ENCODE peak calls at places on chromosomes 7 and 10, in ten cellular contexts. One of them, this sample, is unnamed.

GRCh38 chr7:105202561-105203130 is 186.1 kb downstream of the SRPK2 start:
- DNase-seq in Peyer's patch: no peak
- DNase-seq in psoas muscle: no peak
- DNase-seq in transverse colon: no peak
- DNase-seq in mammary epithelial cell: no peak
- DNase-seq in fibroblast of the aortic adventitia: no peak
- DNase-seq in lung: no peak
- DNase-seq in small intestine: no peak
- DNase-seq in mucosa of descending colon: no peak
- DNase-seq in bronchial epithelial cell: no peak
- DNase-seq in this sample: no peak

GRCh38 chr7:92608380-92609322 is 18.5 kb upstream of the FAM133B start:
- DNase-seq in Peyer's patch: peak
- DNase-seq in psoas muscle: no peak
- DNase-seq in transverse colon: no peak
- DNase-seq in mammary epithelial cell: no peak
- DNase-seq in fibroblast of the aortic adventitia: no peak
- DNase-seq in lung: peak
- DNase-seq in small intestine: peak
- DNase-seq in mucosa of descending colon: no peak
- DNase-seq in bronchial epithelial cell: no peak
- DNase-seq in this sample: no peak

GRCh38 chr7:38169862-38170261 is 8.2 kb upstream of the STARD3NL start:
- DNase-seq in Peyer's patch: no peak
- DNase-seq in psoas muscle: peak
- DNase-seq in transverse colon: no peak
- DNase-seq in mammary epithelial cell: peak
- DNase-seq in fibroblast of the aortic adventitia: peak
- DNase-seq in lung: no peak
- DNase-seq in small intestine: no peak
- DNase-seq in mucosa of descending colon: peak
- DNase-seq in bronchial epithelial cell: peak
- DNase-seq in this sample: peak

GRCh38 chr7:106870983-106871410 is 5.9 kb downstream of the PIK3CG start:
- DNase-seq in Peyer's patch: no peak
- DNase-seq in psoas muscle: no peak
- DNase-seq in transverse colon: no peak
- DNase-seq in mammary epithelial cell: no peak
- DNase-seq in fibroblast of the aortic adventitia: no peak
- DNase-seq in lung: no peak
- DNase-seq in small intestine: no peak
- DNase-seq in mucosa of descending colon: no peak
- DNase-seq in bronchial epithelial cell: no peak
- DNase-seq in this sample: no peak

GRCh38 chr10:15027741-15028140 is 16.0 kb upstream of the OLAH start:
- DNase-seq in Peyer's patch: no peak
- DNase-seq in psoas muscle: no peak
- DNase-seq in transverse colon: no peak
- DNase-seq in mammary epithelial cell: no peak
- DNase-seq in fibroblast of the aortic adventitia: peak
- DNase-seq in lung: no peak
- DNase-seq in small intestine: peak
- DNase-seq in mucosa of descending colon: no peak
- DNase-seq in bronchial epithelial cell: no peak
- DNase-seq in this sample: no peak

GRCh38 chr7:49119706-49120105 is 195.4 kb downstream of the CDC14C start:
- DNase-seq in Peyer's patch: no peak
- DNase-seq in psoas muscle: no peak
- DNase-seq in transverse colon: no peak
- DNase-seq in mammary epithelial cell: no peak
- DNase-seq in fibroblast of the aortic adventitia: no peak
- DNase-seq in lung: no peak
- DNase-seq in small intestine: no peak
- DNase-seq in mucosa of descending colon: no peak
- DNase-seq in bronchial epithelial cell: no peak
- DNase-seq in this sample: no peak

GRCh38 chr7:13016633-13017324 is 329.3 kb downstream of the ARL4A start:
- DNase-seq in Peyer's patch: no peak
- DNase-seq in psoas muscle: no peak
- DNase-seq in transverse colon: no peak
- DNase-seq in mammary epithelial cell: peak
- DNase-seq in fibroblast of the aortic adventitia: no peak
- DNase-seq in lung: no peak
- DNase-seq in small intestine: peak
- DNase-seq in mucosa of descending colon: no peak
- DNase-seq in bronchial epithelial cell: peak
- DNase-seq in this sample: no peak

GRCh38 chr7:150325110-150325611 is 1.8 kb upstream of the ACTR3C start:
- DNase-seq in Peyer's patch: no peak
- DNase-seq in psoas muscle: no peak
- DNase-seq in transverse colon: no peak
- DNase-seq in mammary epithelial cell: no peak
- DNase-seq in fibroblast of the aortic adventitia: peak
- DNase-seq in lung: peak
- DNase-seq in small intestine: no peak
- DNase-seq in mucosa of descending colon: peak
- DNase-seq in bronchial epithelial cell: no peak
- DNase-seq in this sample: no peak

GRCh38 chr7:37510043-37510634 is 61.5 kb upstream of the ELMO1 start:
- DNase-seq in Peyer's patch: no peak
- DNase-seq in psoas muscle: no peak
- DNase-seq in transverse colon: no peak
- DNase-seq in mammary epithelial cell: no peak
- DNase-seq in fibroblast of the aortic adventitia: peak
- DNase-seq in lung: no peak
- DNase-seq in small intestine: no peak
- DNase-seq in mucosa of descending colon: no peak
- DNase-seq in bronchial epithelial cell: peak
- DNase-seq in this sample: no peak

GRCh38 chr7:101100858-101101847 is 15.9 kb downstream of the TRIM56 start:
- DNase-seq in Peyer's patch: no peak
- DNase-seq in psoas muscle: no peak
- DNase-seq in transverse colon: no peak
- DNase-seq in mammary epithelial cell: no peak
- DNase-seq in fibroblast of the aortic adventitia: no peak
- DNase-seq in lung: no peak
- DNase-seq in small intestine: no peak
- DNase-seq in mucosa of descending colon: no peak
- DNase-seq in bronchial epithelial cell: no peak
- DNase-seq in this sample: no peak

GRCh38 chr7:7323352-7323751 is 141.0 kb downstream of the C1GALT1 start:
- DNase-seq in Peyer's patch: no peak
- DNase-seq in psoas muscle: no peak
- DNase-seq in transverse colon: no peak
- DNase-seq in mammary epithelial cell: no peak
- DNase-seq in fibroblast of the aortic adventitia: no peak
- DNase-seq in lung: no peak
- DNase-seq in small intestine: no peak
- DNase-seq in mucosa of descending colon: no peak
- DNase-seq in bronchial epithelial cell: no peak
- DNase-seq in this sample: no peak

GRCh38 chr7:104548861-104549260 is 220.5 kb downstream of the LHFPL3 start:
- DNase-seq in Peyer's patch: no peak
- DNase-seq in psoas muscle: no peak
- DNase-seq in transverse colon: no peak
- DNase-seq in mammary epithelial cell: no peak
- DNase-seq in fibroblast of the aortic adventitia: no peak
- DNase-seq in lung: no peak
- DNase-seq in small intestine: peak
- DNase-seq in mucosa of descending colon: no peak
- DNase-seq in bronchial epithelial cell: peak
- DNase-seq in this sample: no peak

DNA sequence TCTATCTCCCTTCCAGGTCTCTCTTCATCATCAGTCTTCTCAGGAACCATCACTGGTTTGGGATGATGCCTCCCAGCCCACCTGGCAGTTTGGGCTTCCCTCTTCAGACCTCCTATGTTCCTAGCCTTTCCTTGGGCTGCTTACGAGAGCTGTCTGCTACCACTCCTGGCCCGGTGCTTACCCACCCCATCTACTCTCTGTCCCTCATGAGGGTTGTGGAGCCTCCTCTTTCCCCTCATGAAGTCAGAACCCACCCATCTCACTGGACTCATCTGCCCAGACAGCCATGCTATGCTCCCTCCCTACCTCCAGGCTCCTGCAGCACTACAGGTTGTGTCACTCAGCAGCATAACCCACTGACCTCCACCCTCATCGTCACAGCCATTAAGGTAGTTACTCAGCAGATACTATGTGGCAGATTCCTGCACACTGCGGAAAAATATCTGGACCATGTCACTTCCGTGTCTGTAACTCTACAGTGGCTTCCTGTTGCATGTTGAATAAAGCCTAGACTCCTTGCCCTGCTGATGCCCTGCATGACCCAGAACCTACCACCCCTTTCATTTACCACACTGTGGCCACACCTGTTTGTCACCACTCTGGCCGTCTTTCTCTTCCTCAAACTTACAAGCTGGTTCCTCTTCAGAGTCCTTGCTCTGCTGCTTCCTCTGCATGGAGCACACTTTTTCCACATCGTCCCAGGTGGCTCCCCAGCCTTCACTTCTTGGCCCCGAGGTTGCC is 2.0 kb downstream of the DBNL start:
- DNase-seq in Peyer's patch: no peak
- DNase-seq in psoas muscle: no peak
- DNase-seq in transverse colon: no peak
- DNase-seq in mammary epithelial cell: no peak
- DNase-seq in fibroblast of the aortic adventitia: no peak
- DNase-seq in lung: no peak
- DNase-seq in small intestine: no peak
- DNase-seq in mucosa of descending colon: no peak
- DNase-seq in bronchial epithelial cell: no peak
- DNase-seq in this sample: no peak
- H3K4me3 ChIP-seq in Peyer's patch: no peak
- H3K4me3 ChIP-seq in psoas muscle: no peak
- H3K4me3 ChIP-seq in transverse colon: no peak
- H3K4me3 ChIP-seq in mammary epithelial cell: no peak
- H3K4me3 ChIP-seq in fibroblast of the aortic adventitia: no peak
- H3K4me3 ChIP-seq in lung: no peak
- H3K4me3 ChIP-seq in small intestine: no peak
- H3K4me3 ChIP-seq in mucosa of descending colon: no peak
- H3K4me3 ChIP-seq in bronchial epithelial cell: no peak
- H3K4me3 ChIP-seq in this sample: no peak

GRCh38 chr7:27118580-27118979 is 12.0 kb downstream of the HOXA4 start:
- DNase-seq in Peyer's patch: no peak
- DNase-seq in psoas muscle: no peak
- DNase-seq in transverse colon: no peak
- DNase-seq in mammary epithelial cell: peak
- DNase-seq in fibroblast of the aortic adventitia: no peak
- DNase-seq in lung: no peak
- DNase-seq in small intestine: no peak
- DNase-seq in mucosa of descending colon: no peak
- DNase-seq in bronchial epithelial cell: no peak
- DNase-seq in this sample: no peak
- H3K4me3 ChIP-seq in Peyer's patch: no peak
- H3K4me3 ChIP-seq in psoas muscle: peak
- H3K4me3 ChIP-seq in transverse colon: peak
- H3K4me3 ChIP-seq in mammary epithelial cell: no peak
- H3K4me3 ChIP-seq in fibroblast of the aortic adventitia: peak
- H3K4me3 ChIP-seq in lung: peak
- H3K4me3 ChIP-seq in small intestine: no peak
- H3K4me3 ChIP-seq in mucosa of descending colon: no peak
- H3K4me3 ChIP-seq in bronchial epithelial cell: no peak
- H3K4me3 ChIP-seq in this sample: no peak

DNA sequence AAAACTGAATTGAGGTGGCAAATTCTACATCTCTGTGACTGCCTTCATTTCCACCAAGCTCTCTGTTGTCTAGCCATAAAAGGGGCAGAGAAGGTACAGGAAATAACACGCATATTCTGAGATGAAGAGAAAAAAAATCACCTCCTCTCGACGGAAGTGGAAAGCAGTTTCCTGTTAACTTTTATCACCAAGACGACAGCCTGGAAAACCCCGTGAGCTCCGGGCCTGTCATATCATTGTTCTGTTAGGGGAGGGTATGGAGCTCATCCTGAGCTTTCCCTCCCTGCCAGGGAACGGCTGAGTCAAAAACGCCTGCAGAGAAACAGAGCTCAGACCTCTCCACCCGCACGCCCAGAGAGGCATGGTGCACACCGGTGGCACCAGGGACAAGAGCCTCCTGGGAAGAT is 200.3 kb downstream of the PRPF18 start:
- DNase-seq in Peyer's patch: no peak
- DNase-seq in psoas muscle: no peak
- DNase-seq in transverse colon: peak
- DNase-seq in mammary epithelial cell: peak
- DNase-seq in fibroblast of the aortic adventitia: no peak
- DNase-seq in lung: no peak
- DNase-seq in small intestine: peak
- DNase-seq in mucosa of descending colon: peak
- DNase-seq in bronchial epithelial cell: peak
- DNase-seq in this sample: no peak
- H3K4me3 ChIP-seq in Peyer's patch: no peak
- H3K4me3 ChIP-seq in psoas muscle: no peak
- H3K4me3 ChIP-seq in transverse colon: no peak
- H3K4me3 ChIP-seq in mammary epithelial cell: no peak
- H3K4me3 ChIP-seq in fibroblast of the aortic adventitia: no peak
- H3K4me3 ChIP-seq in lung: no peak
- H3K4me3 ChIP-seq in small intestine: no peak
- H3K4me3 ChIP-seq in mucosa of descending colon: no peak
- H3K4me3 ChIP-seq in bronchial epithelial cell: no peak
- H3K4me3 ChIP-seq in this sample: no peak

DNA sequence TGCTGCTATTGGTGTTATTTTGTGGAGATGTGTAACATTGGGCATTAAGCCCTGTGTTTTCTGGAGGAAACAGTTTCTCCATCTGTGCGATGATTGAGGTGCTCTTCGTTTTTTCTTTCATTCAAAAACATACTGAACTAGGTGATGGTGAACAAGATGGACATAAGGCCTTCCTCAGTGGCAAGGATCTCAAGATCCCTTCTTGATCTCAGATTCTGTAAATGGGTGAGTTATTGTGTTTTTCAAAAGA is 759 bp upstream of the ELAPOR2 start:
- DNase-seq in Peyer's patch: no peak
- DNase-seq in psoas muscle: no peak
- DNase-seq in transverse colon: no peak
- DNase-seq in mammary epithelial cell: no peak
- DNase-seq in fibroblast of the aortic adventitia: no peak
- DNase-seq in lung: no peak
- DNase-seq in small intestine: no peak
- DNase-seq in mucosa of descending colon: no peak
- DNase-seq in bronchial epithelial cell: no peak
- DNase-seq in this sample: no peak
- H3K4me3 ChIP-seq in Peyer's patch: peak
- H3K4me3 ChIP-seq in psoas muscle: peak
- H3K4me3 ChIP-seq in transverse colon: no peak
- H3K4me3 ChIP-seq in mammary epithelial cell: no peak
- H3K4me3 ChIP-seq in fibroblast of the aortic adventitia: no peak
- H3K4me3 ChIP-seq in lung: no peak
- H3K4me3 ChIP-seq in small intestine: no peak
- H3K4me3 ChIP-seq in mucosa of descending colon: no peak
- H3K4me3 ChIP-seq in bronchial epithelial cell: no peak
- H3K4me3 ChIP-seq in this sample: no peak

This sample was measured in MG63.